ENCODE peak calls at places on chromosomes 2 and 18, in four cellular contexts. One of them, this sample, is unnamed.

GRCh38 chr2:1744446-1745170 is at the start of gene PXDN:
- DNase-seq in effector memory CD4-positive, alpha-beta T cell: no peak
- DNase-seq in spleen: peak; percentile 73
- DNase-seq in OCI-LY7: no peak
- DNase-seq in this sample: no peak

GRCh38 chr18:47908523-47909039 is 21.9 kb downstream of the SMAD2 start:
- DNase-seq in effector memory CD4-positive, alpha-beta T cell: no peak
- DNase-seq in OCI-LY7: no peak
- DNase-seq in spleen: no peak
- DNase-seq in this sample: no peak

GRCh38 chr2:164898475-164898874 is 56.9 kb downstream of the SLC38A11 start:
- DNase-seq in spleen: no peak
- DNase-seq in OCI-LY7: no peak
- DNase-seq in effector memory CD4-positive, alpha-beta T cell: no peak
- DNase-seq in this sample: no peak

GRCh38 chr2:37794717-37795116 is 123.3 kb upstream of the CDC42EP3 start:
- DNase-seq in OCI-LY7: no peak
- DNase-seq in effector memory CD4-positive, alpha-beta T cell: no peak
- DNase-seq in spleen: no peak
- DNase-seq in this sample: no peak

GRCh38 chr2:107091163-107091864 is 205.3 kb upstream of the ST6GAL2 start:
- DNase-seq in spleen: no peak
- DNase-seq in OCI-LY7: no peak
- DNase-seq in effector memory CD4-positive, alpha-beta T cell: no peak
- DNase-seq in this sample: no peak

GRCh38 chr2:71784734-71785549 is 331.6 kb downstream of the DYSF start:
- DNase-seq in OCI-LY7: no peak
- DNase-seq in effector memory CD4-positive, alpha-beta T cell: no peak
- DNase-seq in spleen: peak; percentile 29
- DNase-seq in this sample: no peak

GRCh38 chr2:38073211-38074005 is 2.5 kb downstream of the CYP1B1 start:
- DNase-seq in spleen: no peak
- DNase-seq in OCI-LY7: no peak
- DNase-seq in effector memory CD4-positive, alpha-beta T cell: no peak
- DNase-seq in this sample: no peak

GRCh38 chr2:61044596-61044995 is 21.1 kb upstream of the SANBR start:
- DNase-seq in OCI-LY7: no peak
- DNase-seq in effector memory CD4-positive, alpha-beta T cell: no peak
- DNase-seq in spleen: no peak
- DNase-seq in this sample: no peak

GRCh38 chr2:61905372-61906186 is at the start of gene COMMD1:
- DNase-seq in OCI-LY7: peak; percentile 82
- DNase-seq in spleen: peak; percentile 97
- DNase-seq in effector memory CD4-positive, alpha-beta T cell: peak; percentile 61
- DNase-seq in this sample: peak; percentile 65

GRCh38 chr2:17538022-17538843 is 2.3 kb upstream of the VSNL1 start:
- DNase-seq in OCI-LY7: no peak
- DNase-seq in spleen: no peak
- DNase-seq in effector memory CD4-positive, alpha-beta T cell: no peak
- DNase-seq in this sample: no peak

GRCh38 chr2:12928197-12928596 is 211.5 kb downstream of the TRIB2 start:
- DNase-seq in OCI-LY7: no peak
- DNase-seq in spleen: no peak
- DNase-seq in effector memory CD4-positive, alpha-beta T cell: no peak
- DNase-seq in this sample: no peak

GRCh38 chr2:16644204-16644925 is 21.3 kb downstream of the CYRIA start:
- DNase-seq in spleen: no peak
- DNase-seq in effector memory CD4-positive, alpha-beta T cell: no peak
- DNase-seq in OCI-LY7: no peak
- DNase-seq in this sample: no peak

GRCh38 chr2:72893594-72894319 is 6.5 kb downstream of the SPR start:
- DNase-seq in OCI-LY7: peak; percentile 49
- DNase-seq in spleen: no peak
- DNase-seq in effector memory CD4-positive, alpha-beta T cell: no peak
- DNase-seq in this sample: no peak

GRCh38 chr2:235591231-235591730 is 97.4 kb downstream of the AGAP1 start:
- DNase-seq in spleen: no peak
- DNase-seq in effector memory CD4-positive, alpha-beta T cell: no peak
- DNase-seq in OCI-LY7: no peak
- DNase-seq in this sample: no peak

GRCh38 chr18:31973929-31974546 is 31.1 kb upstream of the TRAPPC8 start:
- DNase-seq in OCI-LY7: peak; percentile 4
- DNase-seq in spleen: no peak
- DNase-seq in effector memory CD4-positive, alpha-beta T cell: no peak
- DNase-seq in this sample: no peak
- H3K9me3 ChIP-seq in OCI-LY7: no peaks in the 10 kb centered on the region
- H3K9me3 ChIP-seq in spleen: peaks cover 38% of the 10 kb centered on the region
- H3K9me3 ChIP-seq in effector memory CD4-positive, alpha-beta T cell: peaks cover 10% of the 10 kb centered on the region
- H3K9me3 ChIP-seq in this sample: no peaks in the 10 kb centered on the region

GRCh38 chr18:78635093-78635800 is 344.4 kb upstream of the SALL3 start:
- DNase-seq in effector memory CD4-positive, alpha-beta T cell: no peak
- DNase-seq in spleen: no peak
- DNase-seq in OCI-LY7: no peak
- DNase-seq in this sample: no peak
- H3K9me3 ChIP-seq in effector memory CD4-positive, alpha-beta T cell: no peaks in the 10 kb centered on the region
- H3K9me3 ChIP-seq in spleen: no peaks in the 10 kb centered on the region
- H3K9me3 ChIP-seq in OCI-LY7: no peaks in the 10 kb centered on the region
- H3K9me3 ChIP-seq in this sample: no peaks in the 10 kb centered on the region

DNA sequence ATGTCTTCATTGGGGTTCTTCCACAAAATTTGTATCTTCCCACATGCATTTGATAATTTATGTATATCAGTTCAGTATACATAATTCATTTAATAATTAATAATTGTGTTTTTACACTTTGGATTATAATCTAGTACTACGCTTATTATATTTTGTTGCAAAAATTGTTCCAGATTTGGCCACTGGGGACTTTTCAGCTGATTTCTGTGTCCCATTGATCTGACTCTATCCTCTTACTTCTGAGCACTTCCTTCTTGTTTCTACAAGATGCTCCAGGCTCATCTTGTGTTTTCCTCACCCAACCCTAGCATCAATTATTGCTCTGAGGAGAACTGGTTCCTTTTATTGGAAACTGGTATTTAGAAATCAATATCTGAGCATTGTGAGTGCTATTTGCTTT is 215.3 kb upstream of the CDH19 start:
- DNase-seq in OCI-LY7: no peak
- DNase-seq in effector memory CD4-positive, alpha-beta T cell: no peak
- DNase-seq in spleen: no peak
- DNase-seq in this sample: no peak
- H3K9me3 ChIP-seq in OCI-LY7: no peaks in the 10 kb centered on the region
- H3K9me3 ChIP-seq in effector memory CD4-positive, alpha-beta T cell: no peaks in the 10 kb centered on the region
- H3K9me3 ChIP-seq in spleen: no peaks in the 10 kb centered on the region
- H3K9me3 ChIP-seq in this sample: no peaks in the 10 kb centered on the region

GRCh38 chr2:105843797-105844374 is 99.2 kb downstream of the NCK2 start:
- DNase-seq in OCI-LY7: no peak
- DNase-seq in spleen: no peak
- DNase-seq in effector memory CD4-positive, alpha-beta T cell: no peak
- DNase-seq in this sample: no peak

GRCh38 chr2:105842555-105842954 is 97.8 kb downstream of the NCK2 start:
- DNase-seq in spleen: no peak
- DNase-seq in OCI-LY7: no peak
- DNase-seq in effector memory CD4-positive, alpha-beta T cell: no peak
- DNase-seq in this sample: no peak

GRCh38 chr2:105839793-105840192 is 95.1 kb downstream of the NCK2 start:
- DNase-seq in spleen: no peak
- DNase-seq in OCI-LY7: no peak
- DNase-seq in effector memory CD4-positive, alpha-beta T cell: no peak
- DNase-seq in this sample: no peak

GRCh38 chr2:105840933-105841332 is 96.2 kb downstream of the NCK2 start:
- DNase-seq in OCI-LY7: no peak
- DNase-seq in effector memory CD4-positive, alpha-beta T cell: no peak
- DNase-seq in spleen: no peak
- DNase-seq in this sample: no peak

GRCh38 chr2:105841551-105841950 is 96.8 kb downstream of the NCK2 start:
- DNase-seq in spleen: no peak
- DNase-seq in effector memory CD4-positive, alpha-beta T cell: no peak
- DNase-seq in OCI-LY7: no peak
- DNase-seq in this sample: no peak
- H3K9me3 ChIP-seq in spleen: peaks cover 5% of the 10 kb centered on the region
- H3K9me3 ChIP-seq in effector memory CD4-positive, alpha-beta T cell: no peaks in the 10 kb centered on the region
- H3K9me3 ChIP-seq in OCI-LY7: peaks cover 20% of the 10 kb centered on the region
- H3K9me3 ChIP-seq in this sample: no peaks in the 10 kb centered on the region

GRCh38 chr2:212531499-212531898 is 7.1 kb downstream of the ERBB4 start:
- DNase-seq in OCI-LY7: no peak
- DNase-seq in effector memory CD4-positive, alpha-beta T cell: no peak
- DNase-seq in spleen: no peak
- DNase-seq in this sample: no peak
- H3K9me3 ChIP-seq in OCI-LY7: no peaks in the 10 kb centered on the region
- H3K9me3 ChIP-seq in effector memory CD4-positive, alpha-beta T cell: no peaks in the 10 kb centered on the region
- H3K9me3 ChIP-seq in spleen: no peaks in the 10 kb centered on the region
- H3K9me3 ChIP-seq in this sample: no peaks in the 10 kb centered on the region

DNA sequence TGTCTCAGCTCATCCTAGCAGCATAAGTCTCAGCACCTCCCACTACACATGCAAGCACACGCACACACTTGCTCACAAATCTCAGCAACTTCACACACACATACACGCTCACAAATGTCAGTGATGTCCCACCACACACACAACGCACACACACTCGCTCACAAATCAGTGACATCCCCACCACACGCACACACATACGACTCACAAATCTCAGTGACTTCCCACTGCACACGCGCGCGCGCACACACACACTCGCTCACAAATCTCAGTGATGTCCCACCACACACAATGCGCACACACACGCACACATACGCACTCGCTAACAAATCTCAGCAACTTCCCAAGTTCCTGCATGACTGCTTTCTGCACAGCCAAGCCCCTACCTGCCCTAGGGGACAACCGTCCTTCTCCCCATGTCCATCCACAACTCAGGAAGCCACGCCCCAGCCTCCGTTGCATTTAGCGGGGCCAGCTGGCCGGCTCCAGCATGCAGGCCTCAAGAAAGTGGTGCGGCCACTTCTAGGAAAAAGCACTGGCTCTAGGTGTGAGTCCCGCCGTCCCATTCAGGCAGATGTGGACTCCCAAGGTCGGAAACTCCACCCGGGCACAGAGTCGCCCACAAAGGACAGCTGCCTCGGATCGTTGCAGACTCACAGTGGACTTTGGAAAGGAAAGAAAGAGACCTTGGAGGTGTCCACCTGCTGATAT is 180.1 kb upstream of the SALL3 start:
- DNase-seq in spleen: peak; percentile 71
- DNase-seq in OCI-LY7: no peak
- DNase-seq in effector memory CD4-positive, alpha-beta T cell: no peak
- DNase-seq in this sample: no peak
- H3K9me3 ChIP-seq in spleen: no peaks in the 10 kb centered on the region
- H3K9me3 ChIP-seq in OCI-LY7: no peaks in the 10 kb centered on the region
- H3K9me3 ChIP-seq in effector memory CD4-positive, alpha-beta T cell: no peaks in the 10 kb centered on the region
- H3K9me3 ChIP-seq in this sample: no peaks in the 10 kb centered on the region

This sample was measured in T-helper 17 cell.